ENCODE peak calls at places on chromosomes 11 and 22, in four cellular contexts. R, S, M and J are unnamed samples.

GRCh38 chr11:69220581-69221051 is 64.9 kb downstream of the SMIM38 start:
- DNase-seq in M (no peak), S (no peak), R (no peak), J (no peak)

GRCh38 chr11:73154178-73154577 is 12.1 kb upstream of the FCHSD2 start:
- DNase-seq in S (no peak), M (no peak), R (no peak), J (no peak)

GRCh38 chr11:84316866-84317560 is 1030.8 kb upstream of the CCDC90B start:
- DNase-seq in R (no peak), M (no peak), S (no peak), J (peak)

GRCh38 chr11:121449123-121449522 is 3.0 kb upstream of the SORL1 start:
- DNase-seq in S (no peak), M (no peak), R (no peak), J (no peak)

GRCh38 chr11:118448294-118448693 is 12.0 kb downstream of the KMT2A start:
- DNase-seq in R (no peak), S (no peak), M (no peak), J (no peak)

GRCh38 chr11:93849201-93849600 is 1.2 kb downstream of the VSTM5 start:
- DNase-seq in M (no peak), S (no peak), R (no peak), J (no peak)

GRCh38 chr11:104000798-104001197 is 35.6 kb upstream of the DDI1 start:
- DNase-seq in M (no peak), S (no peak), R (no peak), J (no peak)

GRCh38 chr11:131694526-131695424 is 324.4 kb downstream of the NTM start:
- DNase-seq in S (peak), R (peak), M (no peak), J (peak)

GRCh38 chr11:75781296-75781695 is 12.7 kb downstream of the DGAT2 start:
- DNase-seq in S (no peak), M (no peak), R (no peak), J (no peak)

GRCh38 chr11:121453589-121454299 is 977 bp upstream of the SORL1-AS1 start:
- DNase-seq in S (no peak), R (no peak), M (no peak), J (no peak)

GRCh38 chr22:42720263-42721044 is at the start of gene A4GALT:
- DNase-seq in R (no peak), S (no peak), M (no peak), J (no peak)

GRCh38 chr11:85889676-85890579 is 34.7 kb downstream of the CCDC83 start:
- DNase-seq in S (peak), M (no peak), R (no peak), J (peak)

GRCh38 chr11:25755918-25756584 is 575.9 kb upstream of the ANO3 start:
- DNase-seq in R (no peak), S (no peak), M (no peak), J (no peak)

GRCh38 chr11:46064221-46064620 is 57.0 kb downstream of the PHF21A start:
- DNase-seq in R (no peak), M (no peak), S (no peak), J (no peak)